ENCODE peak calls at places on chromosomes 13 and 19, in six cellular contexts. O is heart left ventricle; R is NCI-H345; V is left ventricle myocardium superior; Y is NCI-H748 treated with DMSO at 0.1 percent for 48 hours; G is stimulated activated CD8-positive, alpha-beta memory T cell treated with anti-CD3 and anti-CD28 coated beads, Interleukin-15, amount 100 ng/mL, for 4 hours. L is an unnamed sample.

GRCh38 chr19:1079566-1080111 is 12.7 kb downstream of the ARHGAP45 start:
- DNase-seq in O (no peak), V (peak), Y (no peak), G (no peak), R (no peak), L (no peak)

GRCh38 chr13:66071018-66071417 is 1159.1 kb downstream of the PCDH9 start:
- DNase-seq in R (no peak), O (no peak), Y (no peak), V (no peak), G (no peak), L (no peak)

GRCh38 chr19:15418112-15418587 is 638 bp downstream of the AKAP8L start:
- DNase-seq in R (peak), G (no peak), V (no peak), Y (peak), O (no peak), L (no peak)

GRCh38 chr13:77724092-77724491 is 26.6 kb downstream of the SLAIN1 start:
- DNase-seq in R (no peak), Y (no peak), G (no peak), V (no peak), O (no peak), L (no peak)

GRCh38 chr19:29927944-29928669 is 13.9 kb upstream of the URI1 start:
- DNase-seq in G (no peak), R (no peak), Y (no peak), O (no peak), V (no peak), L (no peak)

GRCh38 chr19:46482645-46483044 is 11.3 kb upstream of the PNMA8A start:
- DNase-seq in V (no peak), O (no peak), G (no peak), R (no peak), Y (no peak), L (no peak)

GRCh38 chr19:1106841-1107654 is 3.3 kb downstream of the GPX4 start:
- DNase-seq in G (no peak), O (no peak), R (no peak), V (no peak), Y (no peak), L (no peak)

GRCh38 chr19:34645551-34645950 is 31.4 kb downstream of the SCGB2B2 start:
- DNase-seq in V (no peak), R (no peak), G (no peak), O (no peak), Y (no peak), L (no peak)

GRCh38 chr19:14614099-14614412 is 31.2 kb downstream of the CLEC17A start:
- DNase-seq in R (no peak), Y (no peak), G (no peak), V (no peak), O (no peak), L (no peak)

GRCh38 chr13:113851480-113851803 is 12.4 kb downstream of the GAS6 start:
- DNase-seq in Y (no peak), R (no peak), G (no peak), V (no peak), O (no peak), L (no peak)

GRCh38 chr13:41905600-41906254 is 55.2 kb downstream of the VWA8 start:
- DNase-seq in Y (peak), O (no peak), R (peak), V (no peak), G (no peak), L (no peak)

GRCh38 chr13:103328899-103329298 is 262.7 kb upstream of the SLC10A2 start:
- DNase-seq in G (no peak), R (no peak), Y (no peak), O (no peak), V (no peak), L (no peak)

GRCh38 chr19:47569331-47569730 is 3.6 kb downstream of the ZNF541 start:
- DNase-seq in R (no peak), Y (no peak), G (no peak), O (no peak), V (no peak), L (no peak)

GRCh38 chr13:64675256-64675892 is 2554.8 kb downstream of the PCDH9 start:
- DNase-seq in O (no peak), V (no peak), G (no peak), R (no peak), Y (no peak), L (no peak)

GRCh38 chr13:93216122-93216521 is 10.5 kb upstream of the GPC6 start:
- DNase-seq in Y (no peak), V (no peak), R (no peak), G (no peak), O (no peak), L (no peak)

GRCh38 chr13:44848956-44849748 is 140.1 kb downstream of the NUFIP1 start:
- DNase-seq in R (no peak), O (no peak), G (no peak), V (no peak), Y (no peak), L (no peak)

GRCh38 chr19:29596885-29597525 is 9.1 kb upstream of the POP4 start:
- DNase-seq in Y (peak), R (peak), V (no peak), O (no peak), G (no peak), L (peak)

GRCh38 chr13:113820813-113821651 is 42.8 kb downstream of the GAS6 start:
- DNase-seq in V (peak), O (peak), Y (no peak), G (no peak), R (peak), L (peak)

GRCh38 chr13:102724923-102725322 is 30.1 kb upstream of the METTL21C start:
- DNase-seq in G (no peak), O (no peak), R (peak), V (no peak), Y (peak), L (peak)

GRCh38 chr19:2254052-2254872 is 2.0 kb downstream of the JSRP1 start:
- DNase-seq in G (no peak), V (no peak), Y (no peak), R (no peak), O (no peak), L (no peak)

GRCh38 chr13:86907116-86907515 is 764.1 kb upstream of the SLITRK5 start:
- DNase-seq in Y (no peak), O (no peak), G (no peak), R (no peak), V (no peak), L (no peak)

GRCh38 chr13:108662528-108662927 is 33.1 kb downstream of the MYO16 start:
- DNase-seq in Y (no peak), R (no peak), O (no peak), G (no peak), V (no peak), L (no peak)

GRCh38 chr19:46732172-46732938 is 13.5 kb upstream of the FKRP start:
- DNase-seq in V (no peak), Y (no peak), O (no peak), R (no peak), G (no peak), L (no peak)

GRCh38 chr19:11397089-11397610 is 13.0 kb upstream of the EPOR start:
- DNase-seq in R (no peak), Y (no peak), O (no peak), G (no peak), V (no peak), L (no peak)

GRCh38 chr19:55333870-55334269 is 5.8 kb upstream of the KMT5C start:
- DNase-seq in R (no peak), Y (no peak), O (no peak), V (no peak), G (no peak), L (no peak)

GRCh38 chr19:48739835-48740704 is at the start of gene RASIP1:
- DNase-seq in R (peak), Y (no peak), V (peak), O (peak), G (no peak), L (no peak)